ENCODE peak calls at places on chromosomes 12 and 14, in seven cellular contexts. B is uterus, D is mammary epithelial cell, M is lower lobe of right lung, I is breast epithelium, U is stomach, S is suprapubic skin. W is an unnamed sample.

GRCh38 chr12:131835616-131836171 is 7.5 kb downstream of the MMP17 start:
- DNase-seq in D (no peak), I (no peak), M (no peak), U (no peak), S (peak), B (no peak), W (no peak)

GRCh38 chr12:53221203-53222076 is 10.6 kb downstream of the RARG start:
- DNase-seq in U (peak), M (peak), S (peak), B (peak), D (peak), I (peak), W (no peak)

GRCh38 chr12:6965026-6965661 is 5.3 kb downstream of the PHB2 start:
- DNase-seq in S (peak), D (peak), B (peak), M (peak), I (peak), U (peak), W (peak)

GRCh38 chr12:88310069-88310468 is 168.0 kb downstream of the TMTC3 start:
- DNase-seq in B (no peak), D (peak), I (no peak), S (no peak), U (no peak), M (no peak), W (no peak)

GRCh38 chr12:13727707-13728147 is 253.7 kb downstream of the GRIN2B start:
- DNase-seq in I (no peak), M (no peak), B (no peak), D (peak), S (no peak), U (no peak), W (no peak)

GRCh38 chr12:21650997-21651396 is 6.6 kb downstream of the LDHB start:
- DNase-seq in D (no peak), U (no peak), I (no peak), M (no peak), B (no peak), S (no peak), W (no peak)

GRCh38 chr12:21881950-21882349 is 59.3 kb downstream of the ABCC9 start:
- DNase-seq in M (no peak), S (no peak), I (no peak), D (no peak), U (no peak), B (peak), W (no peak)

GRCh38 chr12:7602287-7602686 is 63.4 kb downstream of the APOBEC1 start:
- DNase-seq in I (no peak), U (no peak), M (no peak), D (peak), S (no peak), B (no peak), W (no peak)

GRCh38 chr14:60632777-60633176 is 16.5 kb downstream of the SIX1 start:
- DNase-seq in S (no peak), D (peak), M (no peak), B (no peak), U (no peak), I (no peak), W (no peak)

GRCh38 chr12:51118706-51119105 is 35.3 kb upstream of the CSRNP2 start:
- DNase-seq in S (no peak), B (no peak), U (no peak), I (no peak), D (peak), M (no peak), W (no peak)

GRCh38 chr12:111773801-111774551 is 7.2 kb downstream of the ALDH2 start:
- DNase-seq in B (peak), S (peak), I (peak), M (peak), D (peak), U (peak), W (peak)

GRCh38 chr12:19760611-19761010 is 321.3 kb downstream of the AEBP2 start:
- DNase-seq in S (no peak), U (no peak), I (no peak), B (no peak), D (no peak), M (no peak), W (no peak)

GRCh38 chr12:59041241-59042121 is 121.2 kb upstream of the LRIG3 start:
- DNase-seq in M (no peak), U (no peak), S (no peak), I (no peak), D (peak), B (no peak), W (no peak)

GRCh38 chr12:76820888-76821482 is 57.1 kb downstream of the ZDHHC17 start:
- DNase-seq in D (peak), U (no peak), M (no peak), I (no peak), S (no peak), B (no peak), W (no peak)

GRCh38 chr14:73740921-73741326 is 26.7 kb upstream of the PNMA1 start:
- DNase-seq in M (peak), U (peak), I (peak), S (peak), B (peak), D (peak), W (peak)

GRCh38 chr12:90858261-90858660 is 96.7 kb downstream of the CCER1 start:
- DNase-seq in S (no peak), I (no peak), M (no peak), D (peak), B (no peak), U (peak), W (no peak)

GRCh38 chr12:131137836-131138637 is 184.3 kb downstream of the ADGRD1 start:
- DNase-seq in S (peak), U (no peak), B (peak), M (no peak), D (no peak), I (no peak), W (no peak)

GRCh38 chr12:9793774-9794395 is 33.2 kb upstream of the CD69 start:
- DNase-seq in S (no peak), I (no peak), M (no peak), B (no peak), U (no peak), D (no peak), W (no peak)

GRCh38 chr12:105051981-105052380 is 32.3 kb downstream of the ALDH1L2 start:
- DNase-seq in B (no peak), U (no peak), I (no peak), D (no peak), M (no peak), S (no peak), W (no peak)

DNA sequence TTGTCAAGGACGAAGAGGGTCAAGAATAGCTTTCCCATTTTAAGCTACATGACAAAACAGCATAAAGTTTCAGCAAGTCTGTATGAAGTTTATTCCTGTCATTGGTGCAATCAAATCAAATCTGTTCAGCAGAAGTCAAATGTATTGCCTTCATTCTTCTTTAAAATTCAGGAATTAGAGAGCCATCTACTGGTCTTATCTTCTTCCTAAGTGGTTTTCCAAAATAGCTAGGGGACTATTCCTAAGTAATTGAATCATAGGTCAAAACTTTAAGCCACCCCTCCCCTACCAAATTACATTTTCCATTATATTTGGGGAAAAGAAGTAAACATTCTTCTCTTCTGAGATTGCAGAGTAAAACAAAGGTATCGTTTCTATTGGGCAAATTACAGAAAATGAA is 990.2 kb downstream of the GALC start:
- DNase-seq in I (no peak), U (no peak), M (no peak), D (no peak), S (no peak), B (no peak), W (no peak)
- TF ChIP-seq CTCF in I (no peak), U (no peak), M (no peak), D (no peak), S (no peak), B (no peak), W (no peak)

DNA sequence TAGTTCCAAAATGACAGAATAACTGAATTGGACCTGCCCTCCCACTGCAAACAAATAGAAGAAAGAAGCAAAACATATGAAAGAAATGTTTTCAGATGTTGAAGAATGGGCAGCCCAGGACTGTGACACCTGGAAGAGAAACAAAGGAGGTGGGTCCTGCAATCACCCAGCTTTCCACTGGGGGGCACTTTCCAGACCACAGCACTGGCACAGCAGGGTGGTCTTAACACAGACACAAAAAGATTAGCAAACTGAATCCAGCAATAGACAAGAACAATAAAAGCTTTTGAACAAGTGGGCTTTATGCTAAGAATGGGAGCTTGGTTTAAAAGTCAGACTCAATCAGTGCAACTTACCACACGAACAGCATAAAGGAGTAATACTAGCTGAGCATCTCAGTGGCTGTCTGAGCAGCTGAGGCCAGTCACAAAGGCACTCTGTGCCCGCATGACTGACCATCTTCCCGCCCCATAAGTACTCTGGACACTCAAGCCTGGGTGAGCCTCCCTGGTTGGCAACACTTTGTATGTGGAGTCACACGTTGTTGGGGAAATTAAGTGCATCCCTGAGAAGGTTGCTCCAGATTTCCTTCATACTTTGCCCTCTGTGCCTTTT is 27.7 kb downstream of the JKAMP start:
- DNase-seq in D (no peak), B (no peak), U (no peak), I (no peak), S (no peak), M (no peak), W (no peak)
- TF ChIP-seq CTCF in D (peak), B (no peak), U (no peak), I (no peak), S (no peak), M (peak), W (no peak)

GRCh38 chr14:103188691-103189480 is 65.6 kb downstream of the TNFAIP2 start:
- DNase-seq in D (no peak), M (peak), U (peak), I (no peak), S (no peak), B (peak), W (peak)
- TF ChIP-seq CTCF in D (no peak), M (peak), U (no peak), I (no peak), S (no peak), B (peak), W (no peak)

GRCh38 chr12:108129017-108129812 is at the start of gene WSCD2:
- DNase-seq in U (peak), I (no peak), M (peak), B (peak), S (peak), D (peak), W (peak)
- TF ChIP-seq CTCF in U (no peak), I (no peak), M (peak), B (peak), S (no peak), D (no peak), W (no peak)

GRCh38 chr14:103296987-103297386 is 37.0 kb upstream of the EIF5 start:
- DNase-seq in I (no peak), S (peak), D (no peak), B (no peak), M (no peak), U (no peak), W (peak)

GRCh38 chr14:103301512-103302197 is 32.4 kb upstream of the EIF5 start:
- DNase-seq in M (no peak), D (peak), B (no peak), I (no peak), S (peak), U (no peak), W (peak)

GRCh38 chr14:103296007-103296406 is 38.0 kb upstream of the EIF5 start:
- DNase-seq in D (peak), S (peak), B (no peak), I (no peak), U (no peak), M (no peak), W (no peak)

GRCh38 chr14:103302966-103303365 is 31.1 kb upstream of the EIF5 start:
- DNase-seq in M (no peak), B (no peak), U (no peak), I (no peak), D (no peak), S (no peak), W (no peak)

DNA sequence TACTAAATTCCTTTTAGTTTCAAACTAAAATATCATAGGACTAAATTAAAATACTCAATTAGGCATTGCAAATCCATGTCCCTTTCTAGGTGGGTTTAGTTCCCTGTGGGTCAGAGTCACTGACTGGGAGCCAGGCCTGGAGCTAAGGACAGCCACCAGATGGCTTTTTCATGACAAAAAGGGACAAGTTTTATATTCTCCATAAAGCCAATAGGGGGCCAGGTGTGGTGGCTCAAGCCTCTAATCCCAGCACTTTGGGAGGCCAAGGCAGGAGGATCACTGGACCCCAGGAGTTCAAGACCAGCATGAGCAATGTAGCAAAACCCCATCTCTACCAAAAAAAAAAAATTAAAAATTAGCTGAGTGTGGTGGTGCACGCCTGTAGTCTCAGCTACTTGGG is 35.4 kb upstream of the EIF5 start:
- DNase-seq in I (no peak), M (no peak), B (no peak), U (no peak), D (no peak), S (no peak), W (peak)
- TF ChIP-seq CTCF in I (no peak), M (no peak), B (no peak), U (no peak), D (no peak), S (no peak), W (no peak)

DNA sequence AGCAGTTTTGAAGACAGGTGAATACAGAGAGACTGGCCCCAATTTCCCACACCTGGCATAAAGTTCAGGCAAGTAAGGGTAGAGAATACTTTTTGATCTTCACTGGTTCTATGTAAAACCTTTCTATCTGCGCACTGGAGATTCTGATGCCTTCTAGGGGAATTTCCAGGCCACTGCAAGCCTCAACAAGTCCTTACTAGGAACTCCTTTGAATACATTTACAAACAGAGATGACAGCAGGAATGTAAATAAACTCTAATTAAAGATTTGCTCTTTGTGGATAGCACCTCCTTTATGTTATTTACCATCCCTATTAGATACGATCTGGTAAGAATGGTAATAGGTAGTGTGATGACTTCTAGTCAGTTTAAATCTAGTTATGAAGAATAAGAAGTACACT is 69.2 kb downstream of the NTN4 start:
- DNase-seq in M (no peak), B (no peak), I (no peak), U (no peak), D (peak), S (no peak), W (no peak)
- TF ChIP-seq CTCF in M (no peak), B (no peak), I (no peak), U (no peak), D (no peak), S (no peak), W (no peak)

DNA sequence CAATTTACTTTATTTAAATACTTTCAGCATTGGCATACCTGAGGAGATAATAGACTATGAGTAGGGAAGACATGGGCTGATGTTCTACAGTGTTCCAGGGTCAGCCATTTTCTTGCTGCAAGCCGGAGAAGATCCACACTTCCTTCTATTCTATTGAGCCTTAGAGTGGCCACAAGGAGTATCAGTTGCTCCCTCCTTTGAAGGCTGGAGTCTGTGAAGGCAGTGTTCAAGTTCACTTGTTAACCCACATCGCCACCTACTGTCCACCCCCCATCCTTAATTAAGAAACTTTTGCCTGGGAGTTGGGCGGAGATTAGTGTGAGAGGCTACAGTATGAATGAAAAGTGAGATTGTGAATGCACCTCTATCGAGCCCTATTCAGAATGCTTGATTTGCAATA is 666.6 kb downstream of the NRXN3 start:
- DNase-seq in B (no peak), S (no peak), M (no peak), I (no peak), U (peak), D (peak), W (no peak)
- TF ChIP-seq CTCF in B (peak), S (no peak), M (peak), I (no peak), U (no peak), D (peak), W (no peak)

GRCh38 chr14:95887351-95887750 is 10.7 kb downstream of the TUNAR start:
- DNase-seq in I (no peak), M (no peak), S (no peak), B (no peak), D (no peak), U (no peak), W (no peak)

GRCh38 chr14:95885278-95885677 is 8.6 kb downstream of the TUNAR start:
- DNase-seq in I (no peak), D (no peak), M (no peak), S (no peak), U (no peak), B (no peak), W (no peak)

GRCh38 chr14:95885866-95886265 is 9.2 kb downstream of the TUNAR start:
- DNase-seq in I (no peak), B (no peak), D (no peak), U (peak), M (no peak), S (no peak), W (no peak)

GRCh38 chr14:95884377-95884776 is 7.7 kb downstream of the TUNAR start:
- DNase-seq in M (no peak), D (no peak), B (no peak), I (no peak), S (no peak), U (no peak), W (no peak)

DNA sequence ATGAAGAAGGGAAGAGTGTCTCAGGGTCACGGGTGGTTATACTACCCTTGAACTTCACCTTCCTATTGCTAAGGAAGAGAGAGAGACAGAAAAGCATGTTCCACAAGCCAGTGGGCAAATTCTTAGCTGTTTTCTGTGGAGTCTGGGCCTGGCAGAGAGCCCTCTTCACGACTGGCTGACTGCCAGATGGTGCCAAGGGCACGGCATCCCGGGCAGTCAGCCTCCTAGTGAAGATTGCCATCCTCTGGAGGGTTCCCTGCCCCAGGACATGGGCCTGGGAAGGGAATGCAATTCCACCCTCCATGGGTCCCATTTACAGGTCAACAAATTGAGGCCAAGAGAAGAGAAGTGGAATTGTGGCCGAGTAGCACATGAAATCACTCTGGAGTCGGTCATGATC is 9.7 kb downstream of the TUNAR start:
- DNase-seq in D (no peak), I (no peak), S (no peak), B (no peak), U (no peak), M (no peak), W (no peak)
- TF ChIP-seq CTCF in D (no peak), I (no peak), S (no peak), B (no peak), U (no peak), M (no peak), W (no peak)

DNA sequence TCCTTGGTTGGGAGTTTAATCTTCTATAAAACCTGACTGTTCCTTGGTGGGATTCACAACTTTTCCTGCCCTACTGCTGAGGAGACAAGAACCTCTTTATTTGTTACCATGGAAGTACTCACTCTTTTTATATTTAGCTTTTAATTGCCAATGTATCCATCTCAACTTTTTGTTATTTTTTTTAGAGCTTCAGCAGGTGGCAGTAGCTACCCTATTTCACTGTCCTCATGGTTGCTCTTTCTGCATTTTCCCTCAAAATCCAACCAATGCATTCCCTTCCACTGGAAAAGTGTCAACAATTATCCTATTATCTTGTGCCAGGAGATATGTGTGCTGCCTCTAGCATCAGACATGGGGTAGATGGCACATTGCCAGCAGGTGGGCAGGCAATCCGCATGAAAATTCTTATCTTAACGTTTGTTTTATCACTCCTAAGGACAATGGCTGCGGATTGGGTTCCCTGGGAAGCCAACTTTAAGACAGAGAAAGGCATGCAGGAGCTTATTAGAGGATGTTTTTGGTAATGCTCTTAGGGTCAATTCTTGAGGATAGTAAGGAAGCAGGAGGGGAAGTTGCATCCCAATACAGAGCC is 406.4 kb downstream of the SNAPC1 start:
- DNase-seq in S (no peak), D (no peak), U (no peak), I (no peak), M (no peak), B (no peak), W (no peak)
- TF ChIP-seq CTCF in S (no peak), D (peak), U (no peak), I (no peak), M (no peak), B (no peak), W (no peak)